ENCODE peak calls at places on chromosomes 13 and 19, in six cellular contexts. One of them, this sample, is unnamed.

GRCh38 chr13:43077906-43078305 is 54.5 kb downstream of the DNAJC15 start:
- DNase-seq in NCI-H1092 treated with DMSO at 0.1 percent for 48 hours: no peak
- DNase-seq in stromal cell of bone marrow: no peak
- DNase-seq in stimulated activated CD4-positive, alpha-beta T cell treated with anti-CD3 and anti-CD28 coated beads, Interleukin-4, amount 100 ng/mL, for 24 hours: no peak
- DNase-seq in AG10803: peak; percentile 40
- DNase-seq in activated CD4-positive, alpha-beta T cell treated with anti-CD3 and anti-CD28 coated beads for 4 hours: no peak
- DNase-seq in this sample: peak; percentile 34

GRCh38 chr19:14941189-14941588 is at the start of gene OR7C2:
- DNase-seq in NCI-H1092 treated with DMSO at 0.1 percent for 48 hours: no peak
- DNase-seq in stromal cell of bone marrow: no peak
- DNase-seq in stimulated activated CD4-positive, alpha-beta T cell treated with anti-CD3 and anti-CD28 coated beads, Interleukin-4, amount 100 ng/mL, for 24 hours: no peak
- DNase-seq in AG10803: no peak
- DNase-seq in activated CD4-positive, alpha-beta T cell treated with anti-CD3 and anti-CD28 coated beads for 4 hours: no peak
- DNase-seq in this sample: no peak

GRCh38 chr19:33520048-33520643 is 1.4 kb downstream of the PEPD start:
- DNase-seq in NCI-H1092 treated with DMSO at 0.1 percent for 48 hours: no peak
- DNase-seq in stromal cell of bone marrow: no peak
- DNase-seq in stimulated activated CD4-positive, alpha-beta T cell treated with anti-CD3 and anti-CD28 coated beads, Interleukin-4, amount 100 ng/mL, for 24 hours: no peak
- DNase-seq in AG10803: no peak
- DNase-seq in activated CD4-positive, alpha-beta T cell treated with anti-CD3 and anti-CD28 coated beads for 4 hours: no peak
- DNase-seq in this sample: no peak

GRCh38 chr19:2976609-2977000 is 759 bp upstream of the TLE6 start:
- DNase-seq in NCI-H1092 treated with DMSO at 0.1 percent for 48 hours: peak; percentile 55
- DNase-seq in stromal cell of bone marrow: no peak
- DNase-seq in stimulated activated CD4-positive, alpha-beta T cell treated with anti-CD3 and anti-CD28 coated beads, Interleukin-4, amount 100 ng/mL, for 24 hours: no peak
- DNase-seq in AG10803: no peak
- DNase-seq in activated CD4-positive, alpha-beta T cell treated with anti-CD3 and anti-CD28 coated beads for 4 hours: no peak
- DNase-seq in this sample: no peak

GRCh38 chr13:110126391-110126961 is 180.5 kb downstream of the COL4A1 start:
- DNase-seq in NCI-H1092 treated with DMSO at 0.1 percent for 48 hours: peak; percentile 15
- DNase-seq in stromal cell of bone marrow: peak; percentile 86
- DNase-seq in stimulated activated CD4-positive, alpha-beta T cell treated with anti-CD3 and anti-CD28 coated beads, Interleukin-4, amount 100 ng/mL, for 24 hours: no peak
- DNase-seq in AG10803: peak; percentile 96
- DNase-seq in activated CD4-positive, alpha-beta T cell treated with anti-CD3 and anti-CD28 coated beads for 4 hours: no peak
- DNase-seq in this sample: peak; percentile 87

GRCh38 chr13:33180009-33180804 is 105.3 kb downstream of the STARD13 start:
- DNase-seq in NCI-H1092 treated with DMSO at 0.1 percent for 48 hours: no peak
- DNase-seq in stromal cell of bone marrow: no peak
- DNase-seq in stimulated activated CD4-positive, alpha-beta T cell treated with anti-CD3 and anti-CD28 coated beads, Interleukin-4, amount 100 ng/mL, for 24 hours: no peak
- DNase-seq in AG10803: peak; percentile 31
- DNase-seq in activated CD4-positive, alpha-beta T cell treated with anti-CD3 and anti-CD28 coated beads for 4 hours: no peak
- DNase-seq in this sample: peak; percentile 38

GRCh38 chr13:41458939-41459753 is 1.8 kb downstream of the RGCC start:
- DNase-seq in NCI-H1092 treated with DMSO at 0.1 percent for 48 hours: no peak
- DNase-seq in stromal cell of bone marrow: peak; percentile 21
- DNase-seq in stimulated activated CD4-positive, alpha-beta T cell treated with anti-CD3 and anti-CD28 coated beads, Interleukin-4, amount 100 ng/mL, for 24 hours: peak; percentile 72
- DNase-seq in AG10803: peak; percentile 78
- DNase-seq in activated CD4-positive, alpha-beta T cell treated with anti-CD3 and anti-CD28 coated beads for 4 hours: peak; percentile 58
- DNase-seq in this sample: peak; percentile 81

GRCh38 chr19:51448011-51448744 is 10.1 kb downstream of the SIGLEC8 start:
- DNase-seq in NCI-H1092 treated with DMSO at 0.1 percent for 48 hours: no peak
- DNase-seq in stromal cell of bone marrow: no peak
- DNase-seq in stimulated activated CD4-positive, alpha-beta T cell treated with anti-CD3 and anti-CD28 coated beads, Interleukin-4, amount 100 ng/mL, for 24 hours: peak; percentile 67
- DNase-seq in AG10803: no peak
- DNase-seq in activated CD4-positive, alpha-beta T cell treated with anti-CD3 and anti-CD28 coated beads for 4 hours: peak; percentile 54
- DNase-seq in this sample: no peak

GRCh38 chr13:74466015-74466414 is 331.8 kb upstream of the KLF12 start:
- DNase-seq in NCI-H1092 treated with DMSO at 0.1 percent for 48 hours: no peak
- DNase-seq in stromal cell of bone marrow: no peak
- DNase-seq in stimulated activated CD4-positive, alpha-beta T cell treated with anti-CD3 and anti-CD28 coated beads, Interleukin-4, amount 100 ng/mL, for 24 hours: no peak
- DNase-seq in AG10803: no peak
- DNase-seq in activated CD4-positive, alpha-beta T cell treated with anti-CD3 and anti-CD28 coated beads for 4 hours: no peak
- DNase-seq in this sample: no peak

GRCh38 chr19:30556230-30556711 is 184.1 kb downstream of the ZNF536 start:
- DNase-seq in NCI-H1092 treated with DMSO at 0.1 percent for 48 hours: no peak
- DNase-seq in stromal cell of bone marrow: no peak
- DNase-seq in stimulated activated CD4-positive, alpha-beta T cell treated with anti-CD3 and anti-CD28 coated beads, Interleukin-4, amount 100 ng/mL, for 24 hours: no peak
- DNase-seq in AG10803: no peak
- DNase-seq in activated CD4-positive, alpha-beta T cell treated with anti-CD3 and anti-CD28 coated beads for 4 hours: no peak
- DNase-seq in this sample: no peak

GRCh38 chr13:90197722-90198121 is 1149.8 kb upstream of the MIR17HG start:
- DNase-seq in NCI-H1092 treated with DMSO at 0.1 percent for 48 hours: no peak
- DNase-seq in stromal cell of bone marrow: no peak
- DNase-seq in stimulated activated CD4-positive, alpha-beta T cell treated with anti-CD3 and anti-CD28 coated beads, Interleukin-4, amount 100 ng/mL, for 24 hours: no peak
- DNase-seq in AG10803: peak; percentile 2
- DNase-seq in activated CD4-positive, alpha-beta T cell treated with anti-CD3 and anti-CD28 coated beads for 4 hours: no peak
- DNase-seq in this sample: no peak

GRCh38 chr19:11745871-11746270 is 7.1 kb upstream of the ZNF823 start:
- DNase-seq in NCI-H1092 treated with DMSO at 0.1 percent for 48 hours: no peak
- DNase-seq in stromal cell of bone marrow: no peak
- DNase-seq in stimulated activated CD4-positive, alpha-beta T cell treated with anti-CD3 and anti-CD28 coated beads, Interleukin-4, amount 100 ng/mL, for 24 hours: no peak
- DNase-seq in AG10803: no peak
- DNase-seq in activated CD4-positive, alpha-beta T cell treated with anti-CD3 and anti-CD28 coated beads for 4 hours: no peak
- DNase-seq in this sample: no peak

GRCh38 chr13:40682449-40683240 is 16.2 kb upstream of the FOXO1 start:
- DNase-seq in NCI-H1092 treated with DMSO at 0.1 percent for 48 hours: peak; percentile 18
- DNase-seq in stromal cell of bone marrow: no peak
- DNase-seq in stimulated activated CD4-positive, alpha-beta T cell treated with anti-CD3 and anti-CD28 coated beads, Interleukin-4, amount 100 ng/mL, for 24 hours: no peak
- DNase-seq in AG10803: peak; percentile 29
- DNase-seq in activated CD4-positive, alpha-beta T cell treated with anti-CD3 and anti-CD28 coated beads for 4 hours: no peak
- DNase-seq in this sample: no peak

GRCh38 chr19:33747273-33747672 is 49.4 kb upstream of the KCTD15 start:
- DNase-seq in NCI-H1092 treated with DMSO at 0.1 percent for 48 hours: no peak
- DNase-seq in stromal cell of bone marrow: no peak
- DNase-seq in stimulated activated CD4-positive, alpha-beta T cell treated with anti-CD3 and anti-CD28 coated beads, Interleukin-4, amount 100 ng/mL, for 24 hours: no peak
- DNase-seq in AG10803: no peak
- DNase-seq in activated CD4-positive, alpha-beta T cell treated with anti-CD3 and anti-CD28 coated beads for 4 hours: no peak
- DNase-seq in this sample: no peak